ENCODE peak calls at places on chromosomes 16 and 17, in five cellular contexts. T, K, I, F and P are unnamed samples.

GRCh38 chr17:78883090-78883532 is 19.9 kb downstream of the CEP295NL start:
- DNase-seq in F (peak), I (peak), K (no peak), T (peak), P (peak)

GRCh38 chr17:4721203-4722135 is 9.8 kb upstream of the MED11 start:
- DNase-seq in T (peak), I (peak), K (no peak), F (no peak), P (no peak)

GRCh38 chr17:57186231-57187019 is 69.9 kb upstream of the MSI2 start:
- DNase-seq in T (no peak), F (no peak), K (no peak), I (no peak), P (no peak)

GRCh38 chr16:1678500-1679098 is 520 bp downstream of the JPT2 start:
- DNase-seq in I (no peak), T (peak), K (no peak), F (no peak), P (peak)

GRCh38 chr17:82657926-82658325 is 9.7 kb upstream of the WDR45B start:
- DNase-seq in F (no peak), I (no peak), K (no peak), T (no peak), P (no peak)

GRCh38 chr17:35160354-35161201 is 13.0 kb downstream of the UNC45B start:
- DNase-seq in F (no peak), T (no peak), K (no peak), I (no peak), P (peak)

GRCh38 chr16:11225677-11226549 is 30.1 kb downstream of the SOCS1 start:
- DNase-seq in F (no peak), T (no peak), K (no peak), I (no peak), P (no peak)

GRCh38 chr17:68599091-68599872 is 1.9 kb downstream of the FAM20A start:
- DNase-seq in F (no peak), T (no peak), K (no peak), I (no peak), P (no peak)

GRCh38 chr17:78559749-78560368 is 17.3 kb downstream of the DNAH17 start:
- DNase-seq in I (peak), K (peak), F (no peak), T (no peak), P (no peak)

GRCh38 chr17:34259151-34259550 is 4.1 kb downstream of the CCL2 start:
- DNase-seq in F (no peak), I (no peak), T (no peak), K (no peak), P (no peak)

GRCh38 chr17:51793686-51794085 is 364.8 kb downstream of the CA10 start:
- DNase-seq in F (no peak), K (no peak), I (no peak), T (no peak), P (no peak)

GRCh38 chr17:37700881-37701280 is 44.0 kb downstream of the HNF1B start:
- DNase-seq in K (no peak), I (no peak), T (no peak), F (no peak), P (no peak)

GRCh38 chr16:14302399-14303181 is 231.5 kb downstream of the MRTFB start:
- DNase-seq in I (peak), F (peak), K (peak), T (peak), P (peak)

GRCh38 chr16:59635674-59636073 is 901.6 kb upstream of the GOT2 start:
- DNase-seq in F (no peak), K (no peak), T (no peak), I (no peak), P (no peak)

GRCh38 chr16:85129846-85130706 is 17.8 kb upstream of the CIBAR2 start:
- DNase-seq in K (no peak), F (no peak), I (no peak), T (no peak), P (no peak)

GRCh38 chr16:84294196-84295142 is at the start of gene WFDC1:
- DNase-seq in I (no peak), K (peak), T (no peak), F (peak), P (peak)

GRCh38 chr17:33014751-33015150 is 23.1 kb downstream of the SPACA3 start:
- DNase-seq in F (peak), K (no peak), T (peak), I (no peak), P (no peak)

GRCh38 chr17:5237541-5238016 is 2.9 kb upstream of the SCIMP start:
- DNase-seq in K (peak), I (peak), T (peak), F (peak), P (peak)

GRCh38 chr16:31713071-31713944 is 160.3 kb upstream of the ZNF267 start:
- DNase-seq in T (peak), K (peak), F (peak), I (peak), P (peak)

GRCh38 chr16:1572664-1573063 is 39.2 kb downstream of the TMEM204 start:
- DNase-seq in T (no peak), F (no peak), K (no peak), I (no peak), P (no peak)

GRCh38 chr17:79650861-79651260 is 40.0 kb upstream of the RBFOX3 start:
- DNase-seq in F (peak), I (no peak), T (no peak), K (no peak), P (no peak)

GRCh38 chr17:38397227-38397626 is 31.0 kb upstream of the ARHGAP23 start:
- DNase-seq in T (no peak), K (no peak), F (no peak), I (no peak), P (no peak)

GRCh38 chr17:36746654-36747053 is 145.3 kb downstream of the MRM1 start:
- DNase-seq in F (no peak), T (no peak), K (no peak), I (no peak), P (no peak)

GRCh38 chr17:19621697-19622096 is 26.9 kb upstream of the ALDH3A2 start:
- DNase-seq in F (no peak), T (no peak), K (no peak), I (no peak), P (no peak)

GRCh38 chr16:6643083-6643686 is 689.5 kb upstream of the RBFOX1 start:
- DNase-seq in I (peak), T (peak), K (peak), F (peak), P (peak)

GRCh38 chr16:87240211-87241134 is 76.7 kb downstream of the C16orf95 start:
- DNase-seq in I (no peak), F (peak), K (no peak), T (no peak), P (no peak)

GRCh38 chr17:2722611-2723010 is 11.0 kb upstream of the CLUH start:
- DNase-seq in T (no peak), I (no peak), K (no peak), F (no peak), P (no peak)

GRCh38 chr16:17773698-17774101 is 302.9 kb upstream of the XYLT1 start:
- DNase-seq in T (no peak), K (no peak), F (peak), I (no peak), P (no peak)

GRCh38 chr17:60664022-60664421 is 13.6 kb upstream of the BCAS3 start:
- DNase-seq in I (no peak), F (no peak), T (no peak), K (no peak), P (no peak)

GRCh38 chr17:60661489-60661888 is 16.2 kb upstream of the BCAS3 start:
- DNase-seq in I (no peak), K (no peak), F (no peak), T (no peak), P (no peak)

GRCh38 chr17:60671482-60671881 is 6.2 kb upstream of the BCAS3 start:
- DNase-seq in I (no peak), F (no peak), K (no peak), T (peak), P (no peak)

GRCh38 chr17:60665602-60666001 is 12.0 kb upstream of the BCAS3 start:
- DNase-seq in T (no peak), I (no peak), K (no peak), F (no peak), P (peak)
- TF ChIP-seq MAX in T (no peak), I (no peak), K (no peak), F (no peak), P (no peak)

GRCh38 chr16:13064821-13065220 is 163.4 kb downstream of the SHISA9 start:
- DNase-seq in F (no peak), K (no peak), I (no peak), T (no peak), P (no peak)
- TF ChIP-seq MAX in F (no peak), K (no peak), I (no peak), T (no peak), P (no peak)

GRCh38 chr17:75323043-75323591 is 33.9 kb upstream of the SLC25A19 start:
- DNase-seq in T (peak), F (peak), K (peak), I (peak), P (peak)
- TF ChIP-seq MAX in T (no peak), F (no peak), K (no peak), I (no peak), P (peak)

GRCh38 chr17:39695089-39695474 is 4.8 kb upstream of the ERBB2 start:
- DNase-seq in T (no peak), I (no peak), F (no peak), K (no peak), P (no peak)
- TF ChIP-seq MAX in T (no peak), I (no peak), F (no peak), K (no peak), P (no peak)

GRCh38 chr17:10294162-10294561 is 78.6 kb downstream of the MYH13 start:
- DNase-seq in T (no peak), K (no peak), F (no peak), I (no peak), P (no peak)

GRCh38 chr17:10290046-10290445 is 82.8 kb downstream of the MYH13 start:
- DNase-seq in T (no peak), K (no peak), F (no peak), I (no peak), P (no peak)

GRCh38 chr17:10292057-10292931 is 80.5 kb downstream of the MYH13 start:
- DNase-seq in K (no peak), I (no peak), T (no peak), F (no peak), P (peak)

GRCh38 chr17:10297691-10298090 is 75.1 kb downstream of the MYH13 start:
- DNase-seq in I (no peak), F (no peak), K (no peak), T (no peak), P (no peak)

GRCh38 chr17:10295728-10296343 is 77.0 kb downstream of the MYH13 start:
- DNase-seq in K (peak), I (peak), F (peak), T (peak), P (peak)
- TF ChIP-seq MAX in K (no peak), I (no peak), F (no peak), T (no peak), P (peak)

GRCh38 chr17:17457680-17458079 is 19.1 kb upstream of the MED9 start:
- DNase-seq in I (no peak), F (no peak), T (no peak), K (no peak), P (no peak)

GRCh38 chr17:17453088-17453487 is 23.7 kb upstream of the MED9 start:
- DNase-seq in K (no peak), T (no peak), F (no peak), I (no peak), P (no peak)

GRCh38 chr17:17456251-17456650 is 20.5 kb upstream of the MED9 start:
- DNase-seq in T (no peak), I (no peak), K (no peak), F (no peak), P (no peak)

GRCh38 chr17:17454276-17454675 is 22.5 kb upstream of the MED9 start:
- DNase-seq in I (no peak), K (no peak), F (no peak), T (no peak), P (no peak)

DNA sequence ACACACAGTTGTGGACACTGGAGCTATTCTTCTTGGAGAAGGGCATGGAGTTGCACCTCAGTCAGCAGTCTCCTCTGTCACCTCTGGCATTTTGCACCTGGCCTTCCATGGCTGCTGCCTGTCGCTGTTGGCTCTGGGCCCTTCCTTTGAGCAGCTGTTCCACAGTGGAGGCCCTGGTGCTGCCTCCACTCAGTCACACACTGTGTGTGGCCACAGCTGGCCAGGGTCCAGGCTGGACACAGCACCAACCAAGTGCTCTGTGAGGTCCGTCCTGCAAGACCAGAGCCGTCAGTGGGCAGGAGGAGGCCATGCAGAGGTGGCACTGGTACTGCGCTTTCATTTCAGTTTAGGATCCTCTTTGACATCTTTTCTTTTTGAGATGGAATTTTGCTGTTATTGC is 21.6 kb upstream of the MED9 start:
- DNase-seq in T (no peak), K (no peak), F (no peak), I (no peak), P (no peak)
- TF ChIP-seq MAX in T (no peak), K (no peak), F (no peak), I (no peak), P (no peak)